ENCODE peak calls at places on chromosomes 12 and 14, in six cellular contexts. M is stimulated activated CD4-positive, alpha-beta T cell treated with anti-CD3 and anti-CD28 coated beads, Interleukin-1b, Interleukin-23, amount 100 ng/mL, for 1 hour; O is memory B cell; X is activated CD8-positive, alpha-beta memory T cell treated with anti-CD3 and anti-CD28 coated beads, Interleukin-2, amount 50 U/mL, for 4 hours; W is mammary epithelial cell; C is SW480. D is an unnamed sample.

GRCh38 chr12:47553266-47553665 is 152.6 kb downstream of the RPAP3 start:
- DNase-seq in M (no peak), O (no peak), X (no peak), W (no peak), C (no peak), D (no peak)

GRCh38 chr12:14771651-14772137 is 31.6 kb downstream of the WBP11 start:
- DNase-seq in M (no peak), O (no peak), X (peak), W (no peak), C (peak), D (no peak)

GRCh38 chr12:57624441-57625220 is 8.4 kb downstream of the B4GALNT1 start:
- DNase-seq in M (no peak), O (no peak), X (no peak), W (no peak), C (no peak), D (no peak)

GRCh38 chr12:112892821-112893220 is 13.9 kb upstream of the OAS1 start:
- DNase-seq in M (no peak), O (no peak), X (no peak), W (no peak), C (no peak), D (no peak)

GRCh38 chr12:54056110-54056509 is 2.5 kb downstream of the HOXC4 start:
- DNase-seq in M (no peak), O (no peak), X (no peak), W (no peak), C (no peak), D (no peak)

GRCh38 chr12:106173442-106173841 is 34.7 kb upstream of the NUAK1 start:
- DNase-seq in M (no peak), O (no peak), X (no peak), W (no peak), C (no peak), D (no peak)

GRCh38 chr12:24803406-24804245 is 145.3 kb downstream of the BCAT1 start:
- DNase-seq in M (no peak), O (no peak), X (no peak), W (no peak), C (no peak), D (no peak)

GRCh38 chr12:125186471-125187147 is 121.4 kb downstream of the AACS start:
- DNase-seq in M (no peak), O (no peak), X (no peak), W (peak), C (no peak), D (no peak)

GRCh38 chr12:89267404-89267803 is 84.9 kb downstream of the DUSP6 start:
- DNase-seq in M (no peak), O (no peak), X (no peak), W (no peak), C (no peak), D (no peak)

GRCh38 chr12:47604474-47604873 is 101.4 kb downstream of the RPAP3 start:
- DNase-seq in M (no peak), O (no peak), X (no peak), W (peak), C (no peak), D (no peak)

GRCh38 chr14:72541546-72541945 is 352.4 kb downstream of the DPF3 start:
- DNase-seq in M (no peak), O (no peak), X (no peak), W (no peak), C (no peak), D (no peak)

GRCh38 chr12:5487971-5488955 is 56.4 kb downstream of the NTF3 start:
- DNase-seq in M (no peak), O (no peak), X (no peak), W (no peak), C (no peak), D (no peak)

D was measured in chondrocyte.